ENCODE peak calls at places on chromosome 5, in nine cellular contexts. One of them, this sample, is unnamed.

GRCh38 chr5:22070151-22070550 is 783.0 kb downstream of the CDH12 start:
- DNase-seq in psoas muscle: no peak
- DNase-seq in fibroblast of pulmonary artery: no peak
- DNase-seq in breast epithelium: no peak
- DNase-seq in lower leg skin: no peak
- DNase-seq in HCT116: no peak
- DNase-seq in esophagus squamous epithelium: no peak
- DNase-seq in RWPE2: no peak
- DNase-seq in tibial artery: no peak
- DNase-seq in this sample: no peak

GRCh38 chr5:2695200-2695891 is 56.1 kb downstream of the IRX2 start:
- DNase-seq in fibroblast of pulmonary artery: peak
- DNase-seq in RWPE2: no peak
- DNase-seq in tibial artery: no peak
- DNase-seq in psoas muscle: no peak
- DNase-seq in esophagus squamous epithelium: no peak
- DNase-seq in lower leg skin: no peak
- DNase-seq in HCT116: no peak
- DNase-seq in breast epithelium: peak
- DNase-seq in this sample: peak

GRCh38 chr5:13325765-13326164 is 618.7 kb downstream of the DNAH5 start:
- DNase-seq in breast epithelium: no peak
- DNase-seq in esophagus squamous epithelium: no peak
- DNase-seq in lower leg skin: no peak
- DNase-seq in psoas muscle: no peak
- DNase-seq in fibroblast of pulmonary artery: no peak
- DNase-seq in tibial artery: no peak
- DNase-seq in RWPE2: no peak
- DNase-seq in HCT116: no peak
- DNase-seq in this sample: no peak

GRCh38 chr5:173884402-173885053 is 3.6 kb upstream of the CPEB4 start:
- DNase-seq in fibroblast of pulmonary artery: no peak
- DNase-seq in psoas muscle: no peak
- DNase-seq in esophagus squamous epithelium: no peak
- DNase-seq in tibial artery: no peak
- DNase-seq in HCT116: no peak
- DNase-seq in RWPE2: no peak
- DNase-seq in breast epithelium: no peak
- DNase-seq in lower leg skin: no peak
- DNase-seq in this sample: no peak

GRCh38 chr5:62935660-62936059 is 357.0 kb downstream of the LRRC70 start:
- DNase-seq in breast epithelium: no peak
- DNase-seq in HCT116: no peak
- DNase-seq in RWPE2: no peak
- DNase-seq in fibroblast of pulmonary artery: no peak
- DNase-seq in esophagus squamous epithelium: no peak
- DNase-seq in lower leg skin: no peak
- DNase-seq in psoas muscle: no peak
- DNase-seq in tibial artery: no peak
- DNase-seq in this sample: no peak

GRCh38 chr5:43041131-43041668 is 1.1 kb upstream of the ANXA2R start:
- DNase-seq in psoas muscle: peak
- DNase-seq in breast epithelium: no peak
- DNase-seq in esophagus squamous epithelium: no peak
- DNase-seq in tibial artery: no peak
- DNase-seq in HCT116: no peak
- DNase-seq in lower leg skin: peak
- DNase-seq in fibroblast of pulmonary artery: peak
- DNase-seq in RWPE2: no peak
- DNase-seq in this sample: no peak

GRCh38 chr5:81310402-81311063 is 9.1 kb downstream of the ZCCHC9 start:
- DNase-seq in HCT116: no peak
- DNase-seq in lower leg skin: no peak
- DNase-seq in RWPE2: no peak
- DNase-seq in esophagus squamous epithelium: no peak
- DNase-seq in fibroblast of pulmonary artery: no peak
- DNase-seq in psoas muscle: no peak
- DNase-seq in breast epithelium: no peak
- DNase-seq in tibial artery: no peak
- DNase-seq in this sample: no peak

GRCh38 chr5:76504901-76505564 is 101.9 kb downstream of the IQGAP2 start:
- DNase-seq in HCT116: no peak
- DNase-seq in breast epithelium: no peak
- DNase-seq in esophagus squamous epithelium: no peak
- DNase-seq in psoas muscle: no peak
- DNase-seq in fibroblast of pulmonary artery: no peak
- DNase-seq in tibial artery: no peak
- DNase-seq in RWPE2: no peak
- DNase-seq in lower leg skin: peak
- DNase-seq in this sample: no peak

GRCh38 chr5:56852228-56853000 is 37.1 kb downstream of the MAP3K1 start:
- DNase-seq in esophagus squamous epithelium: no peak
- DNase-seq in RWPE2: no peak
- DNase-seq in tibial artery: no peak
- DNase-seq in fibroblast of pulmonary artery: peak
- DNase-seq in psoas muscle: no peak
- DNase-seq in breast epithelium: no peak
- DNase-seq in HCT116: no peak
- DNase-seq in lower leg skin: no peak
- DNase-seq in this sample: peak

GRCh38 chr5:142446960-142447279 is 122.1 kb upstream of the SPRY4 start:
- DNase-seq in esophagus squamous epithelium: no peak
- DNase-seq in RWPE2: no peak
- DNase-seq in fibroblast of pulmonary artery: no peak
- DNase-seq in lower leg skin: peak
- DNase-seq in psoas muscle: no peak
- DNase-seq in tibial artery: no peak
- DNase-seq in HCT116: no peak
- DNase-seq in breast epithelium: no peak
- DNase-seq in this sample: no peak

GRCh38 chr5:137206030-137206715 is 293.0 kb downstream of the SPOCK1 start:
- DNase-seq in psoas muscle: no peak
- DNase-seq in RWPE2: no peak
- DNase-seq in fibroblast of pulmonary artery: peak
- DNase-seq in esophagus squamous epithelium: no peak
- DNase-seq in breast epithelium: no peak
- DNase-seq in HCT116: no peak
- DNase-seq in tibial artery: no peak
- DNase-seq in lower leg skin: no peak
- DNase-seq in this sample: no peak

GRCh38 chr5:141514330-141515111 is 25.6 kb downstream of the PCDHGC5 start:
- DNase-seq in RWPE2: peak
- DNase-seq in HCT116: no peak
- DNase-seq in lower leg skin: peak
- DNase-seq in breast epithelium: peak
- DNase-seq in tibial artery: no peak
- DNase-seq in fibroblast of pulmonary artery: peak
- DNase-seq in psoas muscle: no peak
- DNase-seq in esophagus squamous epithelium: no peak
- DNase-seq in this sample: peak

GRCh38 chr5:74613283-74613682 is 27.2 kb downstream of the ENC1 start:
- DNase-seq in breast epithelium: no peak
- DNase-seq in lower leg skin: no peak
- DNase-seq in esophagus squamous epithelium: no peak
- DNase-seq in RWPE2: no peak
- DNase-seq in HCT116: no peak
- DNase-seq in fibroblast of pulmonary artery: no peak
- DNase-seq in tibial artery: no peak
- DNase-seq in psoas muscle: no peak
- DNase-seq in this sample: no peak

GRCh38 chr5:76715734-76716455 is at the start of gene F2R:
- DNase-seq in RWPE2: no peak
- DNase-seq in lower leg skin: peak
- DNase-seq in HCT116: no peak
- DNase-seq in fibroblast of pulmonary artery: peak
- DNase-seq in esophagus squamous epithelium: no peak
- DNase-seq in breast epithelium: no peak
- DNase-seq in psoas muscle: peak
- DNase-seq in tibial artery: peak
- DNase-seq in this sample: peak

GRCh38 chr5:85462957-85463356 is 1078.3 kb upstream of the EDIL3 start:
- DNase-seq in tibial artery: no peak
- DNase-seq in esophagus squamous epithelium: no peak
- DNase-seq in RWPE2: no peak
- DNase-seq in breast epithelium: no peak
- DNase-seq in lower leg skin: no peak
- DNase-seq in fibroblast of pulmonary artery: no peak
- DNase-seq in HCT116: no peak
- DNase-seq in psoas muscle: no peak
- DNase-seq in this sample: no peak

GRCh38 chr5:123371575-123372179 is 51.5 kb downstream of the CEP120 start:
- DNase-seq in tibial artery: peak
- DNase-seq in breast epithelium: no peak
- DNase-seq in fibroblast of pulmonary artery: peak
- DNase-seq in esophagus squamous epithelium: no peak
- DNase-seq in lower leg skin: peak
- DNase-seq in RWPE2: no peak
- DNase-seq in psoas muscle: peak
- DNase-seq in HCT116: no peak
- DNase-seq in this sample: peak

GRCh38 chr5:123364443-123364842 is 58.8 kb downstream of the CEP120 start:
- DNase-seq in tibial artery: no peak
- DNase-seq in fibroblast of pulmonary artery: no peak
- DNase-seq in breast epithelium: no peak
- DNase-seq in psoas muscle: no peak
- DNase-seq in RWPE2: no peak
- DNase-seq in HCT116: no peak
- DNase-seq in esophagus squamous epithelium: no peak
- DNase-seq in lower leg skin: no peak
- DNase-seq in this sample: peak

GRCh38 chr5:123369371-123369968 is 53.7 kb downstream of the CEP120 start:
- DNase-seq in HCT116: no peak
- DNase-seq in esophagus squamous epithelium: no peak
- DNase-seq in lower leg skin: no peak
- DNase-seq in RWPE2: no peak
- DNase-seq in psoas muscle: no peak
- DNase-seq in fibroblast of pulmonary artery: no peak
- DNase-seq in breast epithelium: no peak
- DNase-seq in tibial artery: no peak
- DNase-seq in this sample: no peak

GRCh38 chr5:123365163-123365562 is 58.0 kb downstream of the CEP120 start:
- DNase-seq in HCT116: no peak
- DNase-seq in tibial artery: no peak
- DNase-seq in lower leg skin: no peak
- DNase-seq in fibroblast of pulmonary artery: peak
- DNase-seq in breast epithelium: no peak
- DNase-seq in psoas muscle: no peak
- DNase-seq in RWPE2: no peak
- DNase-seq in esophagus squamous epithelium: no peak
- DNase-seq in this sample: peak

DNA sequence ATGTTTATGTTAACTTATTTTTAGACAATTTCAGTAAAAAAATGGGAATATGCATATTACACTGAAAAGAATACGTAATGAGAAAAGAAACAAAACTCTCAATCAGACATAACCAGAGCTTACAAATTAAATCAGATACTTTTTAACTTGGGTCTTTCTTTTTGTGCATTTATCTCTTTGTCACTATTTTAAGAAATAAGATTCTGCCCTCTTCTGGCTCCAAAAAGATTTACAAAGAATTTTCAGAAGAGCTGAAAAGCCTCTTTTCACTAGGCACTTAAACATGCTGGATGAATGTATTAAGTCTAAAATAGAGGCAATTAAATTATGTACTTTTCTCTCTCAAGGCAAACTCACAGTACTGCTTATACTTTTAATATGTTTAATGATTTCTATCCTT is 55.5 kb downstream of the CEP120 start:
- DNase-seq in tibial artery: no peak
- DNase-seq in breast epithelium: no peak
- DNase-seq in psoas muscle: no peak
- DNase-seq in RWPE2: no peak
- DNase-seq in lower leg skin: no peak
- DNase-seq in fibroblast of pulmonary artery: peak
- DNase-seq in HCT116: no peak
- DNase-seq in esophagus squamous epithelium: no peak
- DNase-seq in this sample: peak
- H3K4me3 ChIP-seq in tibial artery: no peak
- H3K4me3 ChIP-seq in breast epithelium: no peak
- H3K4me3 ChIP-seq in psoas muscle: no peak
- H3K4me3 ChIP-seq in RWPE2: no peak
- H3K4me3 ChIP-seq in lower leg skin: no peak
- H3K4me3 ChIP-seq in fibroblast of pulmonary artery: no peak
- H3K4me3 ChIP-seq in HCT116: no peak
- H3K4me3 ChIP-seq in esophagus squamous epithelium: no peak
- H3K4me3 ChIP-seq in this sample: no peak

GRCh38 chr5:140366770-140367630 is 7.0 kb downstream of the SLC4A9 start:
- DNase-seq in tibial artery: no peak
- DNase-seq in HCT116: no peak
- DNase-seq in fibroblast of pulmonary artery: no peak
- DNase-seq in esophagus squamous epithelium: no peak
- DNase-seq in breast epithelium: no peak
- DNase-seq in RWPE2: no peak
- DNase-seq in lower leg skin: peak
- DNase-seq in psoas muscle: no peak
- DNase-seq in this sample: no peak
- TF ChIP-seq CTCF in tibial artery: no peak
- TF ChIP-seq CTCF in HCT116: peak
- TF ChIP-seq CTCF in fibroblast of pulmonary artery: no peak
- TF ChIP-seq CTCF in esophagus squamous epithelium: peak
- TF ChIP-seq CTCF in breast epithelium: no peak
- TF ChIP-seq CTCF in RWPE2: no peak
- TF ChIP-seq CTCF in lower leg skin: no peak
- TF ChIP-seq CTCF in psoas muscle: no peak
- TF ChIP-seq CTCF in this sample: no peak

DNA sequence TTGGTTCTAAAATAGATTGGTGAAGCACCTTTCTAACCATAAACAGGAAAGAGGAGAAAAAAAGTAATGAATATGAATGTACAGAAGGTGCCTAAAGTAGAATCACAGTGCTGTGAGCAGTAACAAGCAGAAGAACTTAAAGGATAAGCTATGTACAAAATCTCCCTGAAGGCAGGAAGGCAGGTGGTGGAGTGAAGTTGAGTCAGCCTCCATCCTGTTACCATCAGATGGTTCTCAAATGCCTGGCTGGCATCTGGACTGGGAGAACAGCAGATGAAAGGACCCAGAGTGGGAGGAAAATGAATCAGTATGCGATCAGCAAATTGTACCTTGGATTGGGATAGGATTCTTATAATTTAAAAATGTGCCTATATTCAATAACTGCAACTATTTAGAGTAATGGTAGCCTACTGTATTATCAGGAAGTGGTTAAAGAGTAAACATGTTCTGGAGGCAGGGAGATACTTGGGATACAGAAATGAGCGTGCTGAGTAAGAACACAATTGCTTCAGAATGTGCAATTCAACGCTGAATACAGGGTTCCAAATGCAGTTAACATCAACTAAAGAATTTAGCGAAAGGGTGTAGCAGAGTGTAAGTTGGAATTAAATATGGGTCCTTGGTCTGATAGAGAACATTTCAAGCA is 21.1 kb upstream of the FER start:
- DNase-seq in breast epithelium: no peak
- DNase-seq in fibroblast of pulmonary artery: no peak
- DNase-seq in psoas muscle: no peak
- DNase-seq in tibial artery: no peak
- DNase-seq in esophagus squamous epithelium: no peak
- DNase-seq in RWPE2: no peak
- DNase-seq in HCT116: no peak
- DNase-seq in lower leg skin: no peak
- DNase-seq in this sample: no peak
- H3K4me3 ChIP-seq in breast epithelium: peak
- H3K4me3 ChIP-seq in fibroblast of pulmonary artery: no peak
- H3K4me3 ChIP-seq in psoas muscle: peak
- H3K4me3 ChIP-seq in tibial artery: no peak
- H3K4me3 ChIP-seq in esophagus squamous epithelium: no peak
- H3K4me3 ChIP-seq in RWPE2: no peak
- H3K4me3 ChIP-seq in HCT116: peak
- H3K4me3 ChIP-seq in lower leg skin: no peak
- H3K4me3 ChIP-seq in this sample: peak

GRCh38 chr5:32916648-32917047 is 205.5 kb downstream of the NPR3 start:
- DNase-seq in psoas muscle: no peak
- DNase-seq in RWPE2: no peak
- DNase-seq in fibroblast of pulmonary artery: peak
- DNase-seq in HCT116: peak
- DNase-seq in lower leg skin: no peak
- DNase-seq in tibial artery: no peak
- DNase-seq in esophagus squamous epithelium: no peak
- DNase-seq in breast epithelium: no peak
- DNase-seq in this sample: peak
- TF ChIP-seq CTCF in psoas muscle: peak
- TF ChIP-seq CTCF in RWPE2: peak
- TF ChIP-seq CTCF in fibroblast of pulmonary artery: peak
- TF ChIP-seq CTCF in HCT116: peak
- TF ChIP-seq CTCF in lower leg skin: no peak
- TF ChIP-seq CTCF in tibial artery: peak
- TF ChIP-seq CTCF in esophagus squamous epithelium: peak
- TF ChIP-seq CTCF in breast epithelium: peak
- TF ChIP-seq CTCF in this sample: peak

This sample was measured in fibroblast of villous mesenchyme.